ENCODE peak calls at places on chromosome 7, in eight cellular contexts. V, U, G, B, S, T, H and Q are unnamed samples.

GRCh38 chr7:43873300-43873699 is 4.0 kb upstream of the MRPS24 start:
- DNase-seq in G (no peak), V (peak), S (no peak), T (no peak), H (no peak), B (peak), U (peak), Q (no peak)

GRCh38 chr7:1697499-1698125 is 27.5 kb downstream of the ELFN1 start:
- DNase-seq in V (no peak), G (no peak), T (no peak), S (no peak), B (no peak), U (no peak), H (peak), Q (no peak)

GRCh38 chr7:2171855-2172254 is 60.9 kb downstream of the MAD1L1 start:
- DNase-seq in T (no peak), B (no peak), V (no peak), G (no peak), S (peak), U (no peak), H (no peak), Q (no peak)

GRCh38 chr7:158272091-158272490 is 315.5 kb downstream of the PTPRN2 start:
- DNase-seq in H (peak), S (no peak), T (no peak), G (no peak), B (no peak), U (no peak), V (no peak), Q (no peak)

GRCh38 chr7:157542669-157543021 is 205.8 kb downstream of the DNAJB6 start:
- DNase-seq in G (no peak), S (no peak), U (no peak), T (no peak), H (no peak), B (no peak), V (no peak), Q (no peak)

GRCh38 chr7:43692582-43693373 is 36.5 kb downstream of the COA1 start:
- DNase-seq in V (peak), B (no peak), G (no peak), H (no peak), S (no peak), T (no peak), U (no peak), Q (no peak)

GRCh38 chr7:12764355-12765000 is 77.0 kb downstream of the ARL4A start:
- DNase-seq in B (no peak), H (no peak), G (no peak), S (no peak), T (peak), V (no peak), U (peak), Q (no peak)

GRCh38 chr7:85030893-85031292 is 156.0 kb downstream of the SEMA3D start:
- DNase-seq in U (peak), B (no peak), H (no peak), V (peak), T (peak), S (peak), G (no peak), Q (peak)

GRCh38 chr7:128904381-128905197 is 5.9 kb downstream of the KCP start:
- DNase-seq in S (peak), V (peak), U (peak), B (no peak), T (peak), G (no peak), H (peak), Q (peak)

GRCh38 chr7:87933605-87933952 is 472 bp upstream of the ADAM22 start:
- DNase-seq in H (no peak), U (no peak), T (no peak), S (no peak), B (no peak), G (no peak), V (no peak), Q (no peak)

GRCh38 chr7:134632937-134633540 is 13.6 kb upstream of the BPGM start:
- DNase-seq in B (peak), G (no peak), U (peak), V (peak), H (no peak), T (peak), S (peak), Q (peak)

GRCh38 chr7:37006764-37007163 is 282.5 kb upstream of the AOAH start:
- DNase-seq in H (no peak), V (no peak), S (no peak), G (no peak), U (no peak), B (no peak), T (no peak), Q (no peak)

GRCh38 chr7:105734233-105734632 is 142.2 kb downstream of the ATXN7L1 start:
- DNase-seq in T (no peak), B (no peak), G (no peak), S (no peak), H (no peak), V (peak), U (peak), Q (no peak)

GRCh38 chr7:7795736-7796135 is 77.3 kb upstream of the RPA3 start:
- DNase-seq in T (no peak), S (peak), B (no peak), G (no peak), U (peak), H (no peak), V (peak), Q (no peak)

GRCh38 chr7:157271991-157272324 is 64.8 kb upstream of the DNAJB6 start:
- DNase-seq in T (no peak), V (peak), H (peak), B (peak), S (peak), G (peak), U (peak), Q (no peak)

GRCh38 chr7:112266595-112267270 is 60.2 kb downstream of the ZNF277 start:
- DNase-seq in H (no peak), U (peak), G (no peak), S (peak), T (no peak), B (no peak), V (peak), Q (no peak)

GRCh38 chr7:5234852-5235831 is 45.1 kb downstream of the WIPI2 start:
- DNase-seq in T (no peak), G (no peak), B (no peak), H (no peak), U (peak), V (peak), S (peak), Q (peak)
- TF ChIP-seq CTCF in T (no peak), G (no peak), B (no peak), H (no peak), U (no peak), V (no peak), S (no peak), Q (no peak)

DNA sequence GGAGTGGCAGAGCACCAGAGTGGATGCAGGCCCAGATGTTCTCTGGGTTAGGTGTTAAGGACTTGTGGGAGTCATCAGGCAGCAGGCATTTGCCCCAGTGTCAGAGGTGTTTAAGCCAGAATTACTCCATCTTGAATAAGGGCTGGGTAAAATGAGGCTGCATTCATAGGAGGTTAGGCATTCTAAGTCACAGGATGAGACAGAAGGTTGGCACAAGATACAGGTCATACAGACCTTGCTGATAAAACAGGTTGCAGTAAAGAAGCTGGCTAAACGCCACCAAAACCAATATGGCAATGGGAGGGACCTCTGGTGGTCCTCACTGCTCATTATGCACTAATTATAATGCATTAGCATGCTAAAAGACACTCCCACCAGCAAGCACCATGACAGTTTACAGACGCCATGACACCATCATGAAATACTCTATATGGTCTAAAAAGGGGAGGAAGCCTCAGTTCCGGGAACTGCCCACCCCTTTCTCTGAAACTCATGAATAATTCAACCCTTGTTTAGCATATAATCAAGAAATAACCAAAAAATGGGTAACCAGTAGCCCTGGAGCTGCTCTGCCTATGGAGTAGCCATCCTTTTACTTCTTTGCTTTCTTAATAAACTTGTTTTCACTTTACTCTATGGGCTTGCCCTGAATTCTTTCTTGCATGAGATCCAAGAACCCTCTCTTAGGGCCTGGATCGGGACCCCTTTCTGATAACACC is 882 bp upstream of the LRRC61 start:
- DNase-seq in V (no peak), T (peak), H (no peak), S (no peak), B (no peak), U (no peak), G (no peak), Q (peak)
- H3K4me3 ChIP-seq in V (peak), T (peak), H (peak), S (peak), B (peak), U (no peak), G (peak), Q (peak)

GRCh38 chr7:132904209-132904608 is 177.7 kb downstream of the CHCHD3 start:
- DNase-seq in U (peak), S (no peak), B (no peak), H (no peak), T (no peak), V (peak), G (no peak), Q (no peak)

GRCh38 chr7:132897093-132897492 is 184.8 kb downstream of the CHCHD3 start:
- DNase-seq in G (no peak), S (no peak), B (no peak), H (no peak), U (no peak), V (no peak), T (no peak), Q (no peak)

GRCh38 chr7:132901241-132901640 is 180.6 kb downstream of the CHCHD3 start:
- DNase-seq in U (no peak), S (no peak), G (no peak), H (no peak), T (no peak), V (no peak), B (no peak), Q (no peak)

GRCh38 chr7:132895231-132895630 is 186.7 kb downstream of the CHCHD3 start:
- DNase-seq in G (no peak), B (no peak), H (no peak), T (no peak), U (peak), S (peak), V (no peak), Q (no peak)

DNA sequence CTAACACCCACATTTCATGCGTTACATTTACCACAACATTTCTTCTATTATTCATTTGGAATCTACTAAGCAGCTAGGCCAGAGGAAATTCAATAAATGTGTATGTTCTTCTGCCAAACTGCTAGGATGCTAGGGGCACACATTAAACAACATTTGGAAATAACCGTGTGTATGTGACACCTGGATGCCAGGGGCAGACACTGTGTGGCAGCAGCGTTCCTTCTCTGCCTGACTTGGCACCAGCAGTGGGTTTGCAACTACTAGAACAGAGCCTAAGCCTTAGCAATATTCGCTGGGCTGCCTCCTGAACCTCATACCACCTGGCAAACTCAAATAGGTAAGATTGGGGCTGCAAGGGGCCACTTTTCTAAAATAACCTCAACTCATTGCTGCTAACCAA is 182.1 kb downstream of the CHCHD3 start:
- DNase-seq in H (no peak), S (peak), T (no peak), G (no peak), V (no peak), B (no peak), U (no peak), Q (no peak)
- TF ChIP-seq CTCF in H (no peak), S (no peak), T (peak), G (no peak), V (no peak), B (no peak), U (no peak), Q (no peak)

GRCh38 chr7:120274482-120274881 is 1.5 kb downstream of the KCND2 start:
- DNase-seq in G (no peak), S (no peak), V (no peak), B (no peak), T (no peak), U (no peak), H (peak), Q (no peak)
- H3K4me3 ChIP-seq in G (no peak), S (no peak), V (no peak), B (peak), T (no peak), U (no peak), H (no peak), Q (no peak)

GRCh38 chr7:40584667-40585433 is 450.0 kb downstream of the SUGCT start:
- DNase-seq in G (no peak), V (peak), T (no peak), U (peak), S (peak), H (no peak), B (no peak), Q (no peak)

GRCh38 chr7:40580776-40581175 is 446.0 kb downstream of the SUGCT start:
- DNase-seq in B (no peak), T (no peak), U (no peak), G (no peak), V (no peak), S (no peak), H (no peak), Q (no peak)

GRCh38 chr7:40583653-40584424 is 449.0 kb downstream of the SUGCT start:
- DNase-seq in U (no peak), S (no peak), G (no peak), B (no peak), V (no peak), H (no peak), T (no peak), Q (no peak)

GRCh38 chr7:40579401-40579800 is 444.6 kb downstream of the SUGCT start:
- DNase-seq in V (no peak), T (no peak), U (peak), G (no peak), B (no peak), H (no peak), S (no peak), Q (no peak)
- TF ChIP-seq CTCF in V (no peak), T (no peak), U (no peak), G (no peak), B (no peak), H (no peak), S (no peak), Q (no peak)

DNA sequence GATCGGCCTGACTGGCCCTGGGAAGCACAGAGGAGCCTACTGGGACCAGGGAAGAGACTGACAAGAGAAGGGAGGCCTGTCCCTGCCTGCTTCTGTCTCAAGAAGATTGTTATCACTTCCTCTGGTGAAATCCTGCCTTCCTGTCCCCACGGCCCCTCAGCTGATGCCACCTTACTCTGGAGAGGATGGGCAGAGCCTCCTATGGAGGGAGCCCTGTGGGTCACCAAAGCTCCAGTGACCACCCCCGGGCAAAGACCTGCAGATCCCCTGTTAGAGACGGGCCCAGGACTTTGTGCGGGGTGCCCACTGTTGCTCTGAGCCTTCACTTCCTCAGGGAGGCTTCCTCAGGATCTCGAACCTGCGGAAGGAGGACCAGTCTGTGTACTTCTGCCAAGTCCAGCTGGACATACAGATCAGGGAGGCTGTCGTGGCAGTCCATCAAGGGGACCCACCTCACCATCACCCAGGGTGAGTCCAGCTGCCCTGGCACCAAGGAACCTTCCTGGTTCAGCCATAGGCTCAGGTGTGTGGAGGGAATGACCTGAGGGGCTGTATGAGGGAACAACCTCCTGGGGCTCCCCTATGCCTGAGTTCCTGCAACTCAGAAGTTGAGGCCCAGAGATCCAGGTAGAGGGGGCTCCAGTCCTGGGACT is 1.4 kb upstream of the PILRB start:
- DNase-seq in S (peak), G (no peak), U (no peak), V (no peak), B (no peak), T (no peak), H (no peak), Q (no peak)
- H3K4me3 ChIP-seq in S (no peak), G (no peak), U (no peak), V (no peak), B (no peak), T (no peak), H (no peak), Q (no peak)

DNA sequence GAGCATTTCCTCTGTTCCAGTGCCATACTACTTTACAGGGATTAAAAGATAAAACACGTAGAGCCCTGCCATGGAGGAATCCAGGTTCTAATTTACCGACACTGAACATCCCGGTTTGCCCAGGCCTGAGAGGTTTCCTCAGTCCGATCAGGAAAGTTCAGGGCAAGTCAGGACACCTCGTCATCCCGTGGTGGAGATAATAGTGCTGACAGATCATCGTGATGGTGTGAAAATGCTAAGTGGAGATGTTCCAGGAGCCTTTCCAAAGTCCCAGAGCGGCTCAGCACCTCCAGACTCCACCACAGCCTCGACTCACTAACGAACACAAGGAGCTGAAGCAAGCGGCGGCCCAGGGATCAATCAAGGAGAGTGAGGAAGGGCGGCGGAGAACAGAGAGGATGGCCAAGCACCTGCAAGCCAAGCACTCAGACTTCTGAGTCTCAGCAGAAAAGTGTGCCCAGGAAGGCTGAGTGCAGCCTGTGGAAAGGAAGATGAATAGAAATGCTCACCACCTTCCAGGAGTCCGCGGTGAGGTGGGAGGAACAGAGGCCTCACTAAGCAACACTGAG is 103.7 kb upstream of the VWC2 start:
- DNase-seq in G (no peak), T (no peak), H (no peak), B (no peak), U (no peak), S (no peak), V (no peak), Q (no peak)
- TF ChIP-seq CTCF in G (no peak), T (no peak), H (no peak), B (no peak), U (no peak), S (no peak), V (no peak), Q (no peak)